ENCODE peak calls at places on chromosomes 13 and 19, in seven cellular contexts. K, X, G, U, C, D and V are unnamed samples.

GRCh38 chr19:40804783-40805242 is 5.8 kb downstream of the EGLN2 start:
- DNase-seq in K (no peak), X (no peak), G (no peak), U (no peak), C (no peak), D (no peak), V (no peak)

GRCh38 chr19:1704339-1704738 is 49.0 kb upstream of the ONECUT3 start:
- DNase-seq in K (no peak), X (no peak), G (no peak), U (no peak), C (no peak), D (no peak), V (no peak)

GRCh38 chr19:42433503-42434260 is 6.5 kb upstream of the LIPE start:
- DNase-seq in K (peak; percentile 57), X (peak; percentile 14), G (peak; percentile 45), U (peak; percentile 72), C (peak; percentile 48), D (no peak), V (peak; percentile 18)

GRCh38 chr19:17026706-17027427 is at the start of gene CPAMD8:
- DNase-seq in K (no peak), X (no peak), G (no peak), U (no peak), C (no peak), D (no peak), V (no peak)

GRCh38 chr13:40639226-40639681 is 27.2 kb downstream of the FOXO1 start:
- DNase-seq in K (no peak), X (no peak), G (no peak), U (peak; percentile 84), C (peak; percentile 54), D (no peak), V (no peak)

GRCh38 chr13:53788286-53788685 is 759.7 kb downstream of the OLFM4 start:
- DNase-seq in K (no peak), X (no peak), G (no peak), U (no peak), C (no peak), D (no peak), V (no peak)

GRCh38 chr13:66765559-66765958 is 464.6 kb downstream of the PCDH9 start:
- DNase-seq in K (no peak), X (no peak), G (no peak), U (no peak), C (no peak), D (no peak), V (no peak)

GRCh38 chr13:40672310-40673060 is 6.0 kb upstream of the FOXO1 start:
- DNase-seq in K (no peak), X (peak; percentile 70), G (no peak), U (peak; percentile 77), C (peak; percentile 65), D (peak; percentile 85), V (peak; percentile 52)

GRCh38 chr19:48501961-48502719 is 9.5 kb downstream of the LMTK3 start:
- DNase-seq in K (peak; percentile 53), X (no peak), G (peak; percentile 45), U (peak; percentile 36), C (peak; percentile 59), D (peak; percentile 99), V (no peak)

GRCh38 chr13:98778749-98779148 is 26.3 kb upstream of the SLC15A1 start:
- DNase-seq in K (no peak), X (no peak), G (no peak), U (peak; percentile 61), C (no peak), D (no peak), V (no peak)